ENCODE peak calls at places on chromosomes 1 and 21, in nine cellular contexts. One of them, this sample, is unnamed.

GRCh38 chr1:18738617-18739016 is 108.0 kb downstream of the PAX7 start:
- DNase-seq in kidney tubule cell: no peak
- DNase-seq in activated T-cell treated with anti-CD3 and anti-CD28 coated beads, Interleukin-2, amount 50 U/mL, for 72 hours: no peak
- DNase-seq in epithelial cell of esophagus: no peak
- DNase-seq in GM23248: no peak
- DNase-seq in Panc1: no peak
- DNase-seq in activated CD8-positive, alpha-beta T cell treated with anti-CD3 and anti-CD28 coated beads for 36 hours: no peak
- DNase-seq in hepatocyte: no peak
- DNase-seq in stimulated activated CD4-positive, alpha-beta T cell treated with anti-CD3 and anti-CD28 coated beads, Interleukin-4, amount 100 ng/mL, for 4 hours: no peak
- DNase-seq in this sample: no peak

GRCh38 chr21:33299181-33299752 is 25.5 kb upstream of the IFNAR1 start:
- DNase-seq in kidney tubule cell: peak
- DNase-seq in activated T-cell treated with anti-CD3 and anti-CD28 coated beads, Interleukin-2, amount 50 U/mL, for 72 hours: peak
- DNase-seq in epithelial cell of esophagus: peak
- DNase-seq in GM23248: no peak
- DNase-seq in Panc1: no peak
- DNase-seq in activated CD8-positive, alpha-beta T cell treated with anti-CD3 and anti-CD28 coated beads for 36 hours: peak
- DNase-seq in hepatocyte: no peak
- DNase-seq in stimulated activated CD4-positive, alpha-beta T cell treated with anti-CD3 and anti-CD28 coated beads, Interleukin-4, amount 100 ng/mL, for 4 hours: peak
- DNase-seq in this sample: peak

GRCh38 chr21:45489480-45489982 is 52.7 kb downstream of the SLC19A1 start:
- DNase-seq in kidney tubule cell: no peak
- DNase-seq in activated T-cell treated with anti-CD3 and anti-CD28 coated beads, Interleukin-2, amount 50 U/mL, for 72 hours: no peak
- DNase-seq in epithelial cell of esophagus: no peak
- DNase-seq in GM23248: no peak
- DNase-seq in Panc1: no peak
- DNase-seq in activated CD8-positive, alpha-beta T cell treated with anti-CD3 and anti-CD28 coated beads for 36 hours: no peak
- DNase-seq in hepatocyte: no peak
- DNase-seq in stimulated activated CD4-positive, alpha-beta T cell treated with anti-CD3 and anti-CD28 coated beads, Interleukin-4, amount 100 ng/mL, for 4 hours: no peak
- DNase-seq in this sample: no peak

GRCh38 chr1:160108888-160109662 is 6.5 kb upstream of the ATP1A2 start:
- DNase-seq in kidney tubule cell: peak
- DNase-seq in activated T-cell treated with anti-CD3 and anti-CD28 coated beads, Interleukin-2, amount 50 U/mL, for 72 hours: peak
- DNase-seq in epithelial cell of esophagus: peak
- DNase-seq in GM23248: peak
- DNase-seq in Panc1: no peak
- DNase-seq in activated CD8-positive, alpha-beta T cell treated with anti-CD3 and anti-CD28 coated beads for 36 hours: peak
- DNase-seq in hepatocyte: peak
- DNase-seq in stimulated activated CD4-positive, alpha-beta T cell treated with anti-CD3 and anti-CD28 coated beads, Interleukin-4, amount 100 ng/mL, for 4 hours: peak
- DNase-seq in this sample: peak

GRCh38 chr1:227789042-227789880 is 26.2 kb upstream of the PRSS38 start:
- DNase-seq in kidney tubule cell: no peak
- DNase-seq in activated T-cell treated with anti-CD3 and anti-CD28 coated beads, Interleukin-2, amount 50 U/mL, for 72 hours: no peak
- DNase-seq in epithelial cell of esophagus: no peak
- DNase-seq in GM23248: peak
- DNase-seq in Panc1: no peak
- DNase-seq in activated CD8-positive, alpha-beta T cell treated with anti-CD3 and anti-CD28 coated beads for 36 hours: no peak
- DNase-seq in hepatocyte: no peak
- DNase-seq in stimulated activated CD4-positive, alpha-beta T cell treated with anti-CD3 and anti-CD28 coated beads, Interleukin-4, amount 100 ng/mL, for 4 hours: no peak
- DNase-seq in this sample: no peak

GRCh38 chr1:218743861-218744505 is 398.8 kb downstream of the TGFB2 start:
- DNase-seq in kidney tubule cell: peak
- DNase-seq in activated T-cell treated with anti-CD3 and anti-CD28 coated beads, Interleukin-2, amount 50 U/mL, for 72 hours: no peak
- DNase-seq in epithelial cell of esophagus: peak
- DNase-seq in GM23248: no peak
- DNase-seq in Panc1: no peak
- DNase-seq in activated CD8-positive, alpha-beta T cell treated with anti-CD3 and anti-CD28 coated beads for 36 hours: no peak
- DNase-seq in hepatocyte: no peak
- DNase-seq in stimulated activated CD4-positive, alpha-beta T cell treated with anti-CD3 and anti-CD28 coated beads, Interleukin-4, amount 100 ng/mL, for 4 hours: no peak
- DNase-seq in this sample: peak

GRCh38 chr1:44784094-44785026 is 3.6 kb downstream of the BEST4 start:
- DNase-seq in kidney tubule cell: peak
- DNase-seq in activated T-cell treated with anti-CD3 and anti-CD28 coated beads, Interleukin-2, amount 50 U/mL, for 72 hours: peak
- DNase-seq in epithelial cell of esophagus: peak
- DNase-seq in GM23248: peak
- DNase-seq in Panc1: no peak
- DNase-seq in activated CD8-positive, alpha-beta T cell treated with anti-CD3 and anti-CD28 coated beads for 36 hours: peak
- DNase-seq in hepatocyte: no peak
- DNase-seq in stimulated activated CD4-positive, alpha-beta T cell treated with anti-CD3 and anti-CD28 coated beads, Interleukin-4, amount 100 ng/mL, for 4 hours: peak
- DNase-seq in this sample: no peak

GRCh38 chr1:158149175-158149574 is 31.5 kb upstream of the CD1D start:
- DNase-seq in kidney tubule cell: no peak
- DNase-seq in activated T-cell treated with anti-CD3 and anti-CD28 coated beads, Interleukin-2, amount 50 U/mL, for 72 hours: no peak
- DNase-seq in epithelial cell of esophagus: no peak
- DNase-seq in GM23248: no peak
- DNase-seq in Panc1: no peak
- DNase-seq in activated CD8-positive, alpha-beta T cell treated with anti-CD3 and anti-CD28 coated beads for 36 hours: no peak
- DNase-seq in hepatocyte: no peak
- DNase-seq in stimulated activated CD4-positive, alpha-beta T cell treated with anti-CD3 and anti-CD28 coated beads, Interleukin-4, amount 100 ng/mL, for 4 hours: no peak
- DNase-seq in this sample: no peak

GRCh38 chr1:229538945-229539344 is 19.6 kb downstream of the ABCB10 start:
- DNase-seq in kidney tubule cell: no peak
- DNase-seq in activated T-cell treated with anti-CD3 and anti-CD28 coated beads, Interleukin-2, amount 50 U/mL, for 72 hours: no peak
- DNase-seq in epithelial cell of esophagus: peak
- DNase-seq in GM23248: no peak
- DNase-seq in Panc1: no peak
- DNase-seq in activated CD8-positive, alpha-beta T cell treated with anti-CD3 and anti-CD28 coated beads for 36 hours: no peak
- DNase-seq in hepatocyte: no peak
- DNase-seq in stimulated activated CD4-positive, alpha-beta T cell treated with anti-CD3 and anti-CD28 coated beads, Interleukin-4, amount 100 ng/mL, for 4 hours: no peak
- DNase-seq in this sample: peak

GRCh38 chr1:205766038-205766437 is 9.2 kb downstream of the RAB29 start:
- DNase-seq in kidney tubule cell: peak
- DNase-seq in activated T-cell treated with anti-CD3 and anti-CD28 coated beads, Interleukin-2, amount 50 U/mL, for 72 hours: no peak
- DNase-seq in epithelial cell of esophagus: peak
- DNase-seq in GM23248: peak
- DNase-seq in Panc1: no peak
- DNase-seq in activated CD8-positive, alpha-beta T cell treated with anti-CD3 and anti-CD28 coated beads for 36 hours: no peak
- DNase-seq in hepatocyte: no peak
- DNase-seq in stimulated activated CD4-positive, alpha-beta T cell treated with anti-CD3 and anti-CD28 coated beads, Interleukin-4, amount 100 ng/mL, for 4 hours: no peak
- DNase-seq in this sample: no peak

GRCh38 chr1:15153842-15154479 is 414 bp downstream of the TMEM51 start:
- DNase-seq in kidney tubule cell: peak
- DNase-seq in activated T-cell treated with anti-CD3 and anti-CD28 coated beads, Interleukin-2, amount 50 U/mL, for 72 hours: peak
- DNase-seq in epithelial cell of esophagus: peak
- DNase-seq in GM23248: peak
- DNase-seq in Panc1: no peak
- DNase-seq in activated CD8-positive, alpha-beta T cell treated with anti-CD3 and anti-CD28 coated beads for 36 hours: peak
- DNase-seq in hepatocyte: peak
- DNase-seq in stimulated activated CD4-positive, alpha-beta T cell treated with anti-CD3 and anti-CD28 coated beads, Interleukin-4, amount 100 ng/mL, for 4 hours: no peak
- DNase-seq in this sample: no peak

GRCh38 chr1:186102559-186103148 is 272.4 kb downstream of the TPR start:
- DNase-seq in kidney tubule cell: peak
- DNase-seq in activated T-cell treated with anti-CD3 and anti-CD28 coated beads, Interleukin-2, amount 50 U/mL, for 72 hours: no peak
- DNase-seq in epithelial cell of esophagus: peak
- DNase-seq in GM23248: peak
- DNase-seq in Panc1: no peak
- DNase-seq in activated CD8-positive, alpha-beta T cell treated with anti-CD3 and anti-CD28 coated beads for 36 hours: no peak
- DNase-seq in hepatocyte: peak
- DNase-seq in stimulated activated CD4-positive, alpha-beta T cell treated with anti-CD3 and anti-CD28 coated beads, Interleukin-4, amount 100 ng/mL, for 4 hours: no peak
- DNase-seq in this sample: peak

GRCh38 chr1:206766251-206766856 is 4.2 kb upstream of the IL19 start:
- DNase-seq in kidney tubule cell: peak
- DNase-seq in activated T-cell treated with anti-CD3 and anti-CD28 coated beads, Interleukin-2, amount 50 U/mL, for 72 hours: peak
- DNase-seq in epithelial cell of esophagus: peak
- DNase-seq in GM23248: peak
- DNase-seq in Panc1: no peak
- DNase-seq in activated CD8-positive, alpha-beta T cell treated with anti-CD3 and anti-CD28 coated beads for 36 hours: peak
- DNase-seq in hepatocyte: peak
- DNase-seq in stimulated activated CD4-positive, alpha-beta T cell treated with anti-CD3 and anti-CD28 coated beads, Interleukin-4, amount 100 ng/mL, for 4 hours: peak
- DNase-seq in this sample: peak

GRCh38 chr1:228745497-228745896 is 10.2 kb downstream of the RHOU start:
- DNase-seq in kidney tubule cell: peak
- DNase-seq in activated T-cell treated with anti-CD3 and anti-CD28 coated beads, Interleukin-2, amount 50 U/mL, for 72 hours: no peak
- DNase-seq in epithelial cell of esophagus: no peak
- DNase-seq in GM23248: no peak
- DNase-seq in Panc1: no peak
- DNase-seq in activated CD8-positive, alpha-beta T cell treated with anti-CD3 and anti-CD28 coated beads for 36 hours: no peak
- DNase-seq in hepatocyte: no peak
- DNase-seq in stimulated activated CD4-positive, alpha-beta T cell treated with anti-CD3 and anti-CD28 coated beads, Interleukin-4, amount 100 ng/mL, for 4 hours: no peak
- DNase-seq in this sample: no peak

GRCh38 chr1:29455781-29456180 is 219.5 kb downstream of the PTPRU start:
- DNase-seq in kidney tubule cell: no peak
- DNase-seq in activated T-cell treated with anti-CD3 and anti-CD28 coated beads, Interleukin-2, amount 50 U/mL, for 72 hours: no peak
- DNase-seq in epithelial cell of esophagus: no peak
- DNase-seq in GM23248: no peak
- DNase-seq in Panc1: no peak
- DNase-seq in activated CD8-positive, alpha-beta T cell treated with anti-CD3 and anti-CD28 coated beads for 36 hours: no peak
- DNase-seq in hepatocyte: no peak
- DNase-seq in stimulated activated CD4-positive, alpha-beta T cell treated with anti-CD3 and anti-CD28 coated beads, Interleukin-4, amount 100 ng/mL, for 4 hours: no peak
- DNase-seq in this sample: no peak

GRCh38 chr1:3530931-3531818 is 76.7 kb downstream of the ARHGEF16 start:
- DNase-seq in kidney tubule cell: peak
- DNase-seq in activated T-cell treated with anti-CD3 and anti-CD28 coated beads, Interleukin-2, amount 50 U/mL, for 72 hours: peak
- DNase-seq in epithelial cell of esophagus: peak
- DNase-seq in GM23248: peak
- DNase-seq in Panc1: no peak
- DNase-seq in activated CD8-positive, alpha-beta T cell treated with anti-CD3 and anti-CD28 coated beads for 36 hours: peak
- DNase-seq in hepatocyte: peak
- DNase-seq in stimulated activated CD4-positive, alpha-beta T cell treated with anti-CD3 and anti-CD28 coated beads, Interleukin-4, amount 100 ng/mL, for 4 hours: peak
- DNase-seq in this sample: peak

GRCh38 chr1:156407344-156407743 is 38.3 kb downstream of the RHBG start:
- DNase-seq in kidney tubule cell: no peak
- DNase-seq in activated T-cell treated with anti-CD3 and anti-CD28 coated beads, Interleukin-2, amount 50 U/mL, for 72 hours: no peak
- DNase-seq in epithelial cell of esophagus: no peak
- DNase-seq in GM23248: no peak
- DNase-seq in Panc1: no peak
- DNase-seq in activated CD8-positive, alpha-beta T cell treated with anti-CD3 and anti-CD28 coated beads for 36 hours: no peak
- DNase-seq in hepatocyte: no peak
- DNase-seq in stimulated activated CD4-positive, alpha-beta T cell treated with anti-CD3 and anti-CD28 coated beads, Interleukin-4, amount 100 ng/mL, for 4 hours: no peak
- DNase-seq in this sample: no peak

GRCh38 chr1:34163792-34164509 is 1.1 kb downstream of the CSMD2 start:
- DNase-seq in kidney tubule cell: peak
- DNase-seq in activated T-cell treated with anti-CD3 and anti-CD28 coated beads, Interleukin-2, amount 50 U/mL, for 72 hours: no peak
- DNase-seq in epithelial cell of esophagus: no peak
- DNase-seq in GM23248: peak
- DNase-seq in Panc1: no peak
- DNase-seq in activated CD8-positive, alpha-beta T cell treated with anti-CD3 and anti-CD28 coated beads for 36 hours: no peak
- DNase-seq in hepatocyte: peak
- DNase-seq in stimulated activated CD4-positive, alpha-beta T cell treated with anti-CD3 and anti-CD28 coated beads, Interleukin-4, amount 100 ng/mL, for 4 hours: no peak
- DNase-seq in this sample: no peak

GRCh38 chr1:243253927-243254232 is 1.2 kb downstream of the CEP170 start:
- DNase-seq in kidney tubule cell: no peak
- DNase-seq in activated T-cell treated with anti-CD3 and anti-CD28 coated beads, Interleukin-2, amount 50 U/mL, for 72 hours: no peak
- DNase-seq in epithelial cell of esophagus: peak
- DNase-seq in GM23248: no peak
- DNase-seq in Panc1: no peak
- DNase-seq in activated CD8-positive, alpha-beta T cell treated with anti-CD3 and anti-CD28 coated beads for 36 hours: no peak
- DNase-seq in hepatocyte: peak
- DNase-seq in stimulated activated CD4-positive, alpha-beta T cell treated with anti-CD3 and anti-CD28 coated beads, Interleukin-4, amount 100 ng/mL, for 4 hours: no peak
- DNase-seq in this sample: no peak

GRCh38 chr1:40221977-40222772 is 25.6 kb upstream of the TMCO2 start:
- DNase-seq in kidney tubule cell: no peak
- DNase-seq in activated T-cell treated with anti-CD3 and anti-CD28 coated beads, Interleukin-2, amount 50 U/mL, for 72 hours: no peak
- DNase-seq in epithelial cell of esophagus: no peak
- DNase-seq in GM23248: no peak
- DNase-seq in Panc1: no peak
- DNase-seq in activated CD8-positive, alpha-beta T cell treated with anti-CD3 and anti-CD28 coated beads for 36 hours: no peak
- DNase-seq in hepatocyte: no peak
- DNase-seq in stimulated activated CD4-positive, alpha-beta T cell treated with anti-CD3 and anti-CD28 coated beads, Interleukin-4, amount 100 ng/mL, for 4 hours: no peak
- DNase-seq in this sample: no peak

GRCh38 chr1:236156512-236157208 is 14.3 kb downstream of the GPR137B start:
- DNase-seq in kidney tubule cell: no peak
- DNase-seq in activated T-cell treated with anti-CD3 and anti-CD28 coated beads, Interleukin-2, amount 50 U/mL, for 72 hours: peak
- DNase-seq in epithelial cell of esophagus: no peak
- DNase-seq in GM23248: no peak
- DNase-seq in Panc1: no peak
- DNase-seq in activated CD8-positive, alpha-beta T cell treated with anti-CD3 and anti-CD28 coated beads for 36 hours: peak
- DNase-seq in hepatocyte: no peak
- DNase-seq in stimulated activated CD4-positive, alpha-beta T cell treated with anti-CD3 and anti-CD28 coated beads, Interleukin-4, amount 100 ng/mL, for 4 hours: peak
- DNase-seq in this sample: peak

GRCh38 chr1:82388679-82389078 is 587.9 kb downstream of the ADGRL2 start:
- DNase-seq in kidney tubule cell: peak
- DNase-seq in activated T-cell treated with anti-CD3 and anti-CD28 coated beads, Interleukin-2, amount 50 U/mL, for 72 hours: no peak
- DNase-seq in epithelial cell of esophagus: peak
- DNase-seq in GM23248: peak
- DNase-seq in Panc1: no peak
- DNase-seq in activated CD8-positive, alpha-beta T cell treated with anti-CD3 and anti-CD28 coated beads for 36 hours: no peak
- DNase-seq in hepatocyte: peak
- DNase-seq in stimulated activated CD4-positive, alpha-beta T cell treated with anti-CD3 and anti-CD28 coated beads, Interleukin-4, amount 100 ng/mL, for 4 hours: no peak
- DNase-seq in this sample: no peak

GRCh38 chr1:67532452-67533216 is 102.4 kb upstream of the SERBP1 start:
- DNase-seq in kidney tubule cell: peak
- DNase-seq in activated T-cell treated with anti-CD3 and anti-CD28 coated beads, Interleukin-2, amount 50 U/mL, for 72 hours: peak
- DNase-seq in epithelial cell of esophagus: peak
- DNase-seq in GM23248: peak
- DNase-seq in Panc1: peak
- DNase-seq in activated CD8-positive, alpha-beta T cell treated with anti-CD3 and anti-CD28 coated beads for 36 hours: peak
- DNase-seq in hepatocyte: peak
- DNase-seq in stimulated activated CD4-positive, alpha-beta T cell treated with anti-CD3 and anti-CD28 coated beads, Interleukin-4, amount 100 ng/mL, for 4 hours: no peak
- DNase-seq in this sample: peak

GRCh38 chr1:247392088-247392487 is 23.9 kb upstream of the NLRP3 start:
- DNase-seq in kidney tubule cell: no peak
- DNase-seq in activated T-cell treated with anti-CD3 and anti-CD28 coated beads, Interleukin-2, amount 50 U/mL, for 72 hours: no peak
- DNase-seq in epithelial cell of esophagus: no peak
- DNase-seq in GM23248: no peak
- DNase-seq in Panc1: no peak
- DNase-seq in activated CD8-positive, alpha-beta T cell treated with anti-CD3 and anti-CD28 coated beads for 36 hours: no peak
- DNase-seq in hepatocyte: no peak
- DNase-seq in stimulated activated CD4-positive, alpha-beta T cell treated with anti-CD3 and anti-CD28 coated beads, Interleukin-4, amount 100 ng/mL, for 4 hours: no peak
- DNase-seq in this sample: no peak

GRCh38 chr1:5770981-5771765 is 221.1 kb downstream of the NPHP4 start:
- DNase-seq in kidney tubule cell: no peak
- DNase-seq in activated T-cell treated with anti-CD3 and anti-CD28 coated beads, Interleukin-2, amount 50 U/mL, for 72 hours: no peak
- DNase-seq in epithelial cell of esophagus: no peak
- DNase-seq in GM23248: peak
- DNase-seq in Panc1: no peak
- DNase-seq in activated CD8-positive, alpha-beta T cell treated with anti-CD3 and anti-CD28 coated beads for 36 hours: no peak
- DNase-seq in hepatocyte: peak
- DNase-seq in stimulated activated CD4-positive, alpha-beta T cell treated with anti-CD3 and anti-CD28 coated beads, Interleukin-4, amount 100 ng/mL, for 4 hours: no peak
- DNase-seq in this sample: peak